ENCODE peak calls at places on chromosomes 16 and 17, in ten cellular contexts. Y is Peyer's patch, A is OCI-LY7, X is breast epithelium, Z is heart right ventricle, K is Panc1, B is MM.1S, F is heart left ventricle, C is transverse colon, J is upper lobe of right lung. U is an unnamed sample.

GRCh38 chr16:22337849-22338248 is 36.6 kb downstream of the CDR2 start:
- DNase-seq in C (no peak), Z (no peak), A (no peak), Y (no peak), F (no peak), B (peak), X (no peak), J (no peak), K (no peak), U (no peak)

GRCh38 chr17:27345141-27345904 is 51.4 kb downstream of the WSB1 start:
- DNase-seq in X (no peak), F (no peak), Y (peak), C (no peak), Z (no peak), B (no peak), K (no peak), J (no peak), A (no peak), U (no peak)

GRCh38 chr17:32569171-32570080 is 82.6 kb downstream of the CDK5R1 start:
- DNase-seq in Z (no peak), F (no peak), C (no peak), X (no peak), B (no peak), J (no peak), K (no peak), A (no peak), Y (no peak), U (no peak)

GRCh38 chr17:2171725-2172446 is 117.0 kb downstream of the HIC1 start:
- DNase-seq in C (peak), X (peak), Z (peak), Y (no peak), K (no peak), F (peak), B (no peak), A (no peak), J (peak), U (no peak)

GRCh38 chr16:65572156-65572555 is 450.3 kb upstream of the CDH11 start:
- DNase-seq in J (no peak), Z (no peak), Y (no peak), X (no peak), F (no peak), K (no peak), B (no peak), A (no peak), C (no peak), U (no peak)

GRCh38 chr17:48555183-48555615 is 10.3 kb upstream of the HOXB2 start:
- DNase-seq in Y (no peak), K (no peak), F (no peak), Z (no peak), J (no peak), A (no peak), X (no peak), C (no peak), B (no peak), U (no peak)

GRCh38 chr16:84611041-84611440 is 6.8 kb downstream of the COTL1 start:
- DNase-seq in Y (no peak), F (no peak), B (no peak), A (no peak), X (no peak), C (no peak), K (no peak), Z (no peak), J (no peak), U (no peak)

GRCh38 chr17:7549401-7550055 is 670 bp downstream of the TNFSF12 start:
- DNase-seq in X (no peak), C (peak), F (no peak), Y (peak), K (no peak), Z (no peak), A (no peak), J (peak), B (no peak), U (no peak)

GRCh38 chr17:75406222-75406615 is 741 bp upstream of the GRB2 start:
- DNase-seq in Z (no peak), K (no peak), C (no peak), X (no peak), J (no peak), B (no peak), F (no peak), A (peak), Y (no peak), U (no peak)

GRCh38 chr16:74667215-74667765 is 613 bp upstream of the RFWD3 start:
- DNase-seq in B (peak), J (no peak), X (no peak), A (peak), Z (peak), K (peak), F (peak), C (peak), Y (peak), U (no peak)

GRCh38 chr16:4679854-4680636 is 13.3 kb upstream of the NUDT16L1 start:
- DNase-seq in Y (no peak), Z (peak), K (no peak), B (no peak), X (peak), C (peak), F (peak), A (no peak), J (peak), U (no peak)

GRCh38 chr16:11909653-11910551 is 5.9 kb downstream of the GSPT1 start:
- DNase-seq in Z (no peak), A (no peak), F (no peak), K (no peak), C (no peak), J (no peak), X (no peak), Y (no peak), B (no peak), U (no peak)

GRCh38 chr16:1989826-1990335 is at the start of gene SYNGR3:
- DNase-seq in B (no peak), F (no peak), Y (peak), Z (no peak), X (no peak), A (peak), K (no peak), J (no peak), C (no peak), U (no peak)
- H3K27ac ChIP-seq in B (no peak), F (no peak), Y (peak), Z (no peak), X (no peak), A (peak), K (peak), J (no peak), C (peak), U (no peak)

GRCh38 chr16:69925311-69925710 is 25.8 kb upstream of the CLEC18A start:
- DNase-seq in F (no peak), K (no peak), A (no peak), Z (no peak), B (no peak), J (no peak), C (no peak), Y (no peak), X (no peak), U (no peak)
- H3K4me3 ChIP-seq in F (peak), K (no peak), A (no peak), Z (peak), B (no peak), J (peak), C (no peak), Y (no peak), X (peak), U (no peak)

GRCh38 chr17:77141846-77142449 is 1.2 kb downstream of the SEC14L1 start:
- DNase-seq in C (no peak), K (no peak), J (no peak), B (no peak), X (no peak), F (no peak), Z (no peak), A (no peak), Y (no peak), U (no peak)
- H3K27ac ChIP-seq in C (peak), K (peak), J (peak), B (peak), X (peak), F (peak), Z (peak), A (peak), Y (peak), U (peak)

GRCh38 chr16:25413133-25413532 is 155.5 kb upstream of the ZKSCAN2 start:
- DNase-seq in X (no peak), Z (no peak), F (no peak), B (no peak), J (no peak), Y (no peak), A (no peak), K (no peak), C (no peak), U (no peak)

GRCh38 chr16:25419681-25420080 is 162.0 kb upstream of the ZKSCAN2 start:
- DNase-seq in B (no peak), A (no peak), C (no peak), X (no peak), K (no peak), F (no peak), Y (no peak), Z (no peak), J (no peak), U (no peak)

GRCh38 chr16:25416002-25416401 is 158.4 kb upstream of the ZKSCAN2 start:
- DNase-seq in K (no peak), A (no peak), J (no peak), C (no peak), F (no peak), Y (no peak), X (no peak), B (no peak), Z (no peak), U (no peak)

GRCh38 chr16:25413962-25414361 is 156.3 kb upstream of the ZKSCAN2 start:
- DNase-seq in C (no peak), X (no peak), Z (no peak), F (no peak), Y (no peak), B (no peak), A (no peak), K (no peak), J (no peak), U (no peak)

DNA sequence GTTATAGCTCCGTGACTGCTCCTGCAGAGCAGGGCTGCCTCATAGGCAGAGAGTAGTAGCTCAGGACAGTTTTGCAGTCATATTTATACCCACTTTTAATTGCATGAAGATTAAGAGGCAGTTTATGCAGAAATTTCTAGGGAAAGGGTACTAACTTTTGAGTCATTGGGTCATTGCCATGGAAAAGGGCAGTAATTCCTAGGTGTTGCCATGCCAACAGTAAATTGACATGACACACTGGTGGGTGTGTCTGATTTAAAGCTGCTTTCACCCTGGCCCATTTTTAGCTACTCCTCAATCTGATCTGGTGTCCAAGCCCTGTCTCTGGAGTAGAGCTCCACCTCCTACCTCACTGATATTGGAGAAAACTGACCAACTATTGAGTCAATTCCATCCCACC is 161.5 kb upstream of the ZKSCAN2 start:
- DNase-seq in A (no peak), B (no peak), C (no peak), F (no peak), J (no peak), Y (no peak), K (no peak), X (no peak), Z (no peak), U (no peak)
- H3K4me3 ChIP-seq in A (no peak), B (no peak), C (no peak), F (no peak), J (no peak), Y (no peak), K (no peak), X (no peak), Z (no peak), U (no peak)

GRCh38 chr17:1010586-1010985 is 13.7 kb downstream of the TIMM22 start:
- DNase-seq in C (no peak), F (no peak), J (no peak), Y (no peak), B (no peak), A (no peak), X (no peak), Z (no peak), K (no peak), U (no peak)

GRCh38 chr17:1011760-1012735 is 15.1 kb downstream of the TIMM22 start:
- DNase-seq in Y (no peak), K (no peak), A (no peak), X (no peak), J (no peak), Z (no peak), F (no peak), B (no peak), C (no peak), U (no peak)

GRCh38 chr17:1011138-1011537 is 14.2 kb downstream of the TIMM22 start:
- DNase-seq in X (no peak), Z (no peak), C (no peak), K (no peak), F (no peak), J (no peak), Y (no peak), B (no peak), A (no peak), U (no peak)

GRCh38 chr17:1013729-1014090 is 16.8 kb downstream of the TIMM22 start:
- DNase-seq in F (no peak), X (no peak), Z (no peak), C (no peak), Y (no peak), B (no peak), J (no peak), A (no peak), K (no peak), U (no peak)

GRCh38 chr17:1012823-1013728 is 16.1 kb downstream of the TIMM22 start:
- DNase-seq in J (no peak), Z (no peak), K (no peak), F (no peak), X (no peak), A (no peak), C (no peak), Y (no peak), B (no peak), U (no peak)
- H3K27ac ChIP-seq in J (no peak), Z (no peak), K (no peak), F (no peak), X (no peak), A (no peak), C (no peak), Y (no peak), B (no peak), U (no peak)

GRCh38 chr17:6461246-6461645 is 17.0 kb downstream of the PIMREG start:
- DNase-seq in Z (no peak), J (no peak), B (no peak), F (no peak), C (no peak), A (no peak), K (no peak), Y (no peak), X (no peak), U (no peak)
- H3K4me3 ChIP-seq in Z (no peak), J (no peak), B (no peak), F (no peak), C (no peak), A (no peak), K (no peak), Y (no peak), X (no peak), U (no peak)

GRCh38 chr17:11598274-11599221 is at the start of gene DNAH9:
- DNase-seq in Z (peak), J (peak), Y (peak), C (peak), A (no peak), F (peak), X (peak), B (no peak), K (no peak), U (no peak)
- H3K27ac ChIP-seq in Z (no peak), J (peak), Y (peak), C (peak), A (no peak), F (peak), X (peak), B (no peak), K (no peak), U (no peak)

GRCh38 chr16:269061-269796 is 6.5 kb downstream of the RGS11 start:
- DNase-seq in Z (no peak), K (no peak), X (no peak), Y (no peak), B (no peak), J (no peak), F (peak), A (no peak), C (no peak), U (no peak)
- H3K4me3 ChIP-seq in Z (no peak), K (no peak), X (no peak), Y (no peak), B (no peak), J (no peak), F (no peak), A (no peak), C (no peak), U (no peak)

GRCh38 chr16:10519297-10519696 is 61.1 kb downstream of the EMP2 start:
- DNase-seq in Y (no peak), J (no peak), C (no peak), X (no peak), A (no peak), K (no peak), Z (no peak), B (no peak), F (no peak), U (no peak)
- H3K27ac ChIP-seq in Y (no peak), J (no peak), C (no peak), X (peak), A (no peak), K (no peak), Z (no peak), B (no peak), F (no peak), U (no peak)